ENCODE peak calls at places on chromosomes 2 and 18, in four cellular contexts. Y is Peyer's patch, X is testis, N is heart right ventricle. K is an unnamed sample.

GRCh38 chr2:60475311-60475830 is 78.1 kb downstream of the BCL11A start:
- DNase-seq in X (no peak), Y (no peak), N (no peak), K (no peak)

GRCh38 chr2:12202301-12202700 is 455.9 kb downstream of the LPIN1 start:
- DNase-seq in Y (no peak), N (no peak), X (no peak), K (no peak)

GRCh38 chr2:1752751-1753150 is 8.4 kb upstream of the PXDN start:
- DNase-seq in Y (no peak), N (no peak), X (peak; percentile 8), K (no peak)

GRCh38 chr18:49565656-49566055 is 3.8 kb downstream of the LIPG start:
- DNase-seq in Y (no peak), N (peak; percentile 24), X (peak; percentile 77), K (no peak)

GRCh38 chr18:67265464-67266245 is 250.9 kb downstream of the DSEL start:
- DNase-seq in N (no peak), Y (no peak), X (no peak), K (peak; percentile 78)

GRCh38 chr18:13452851-13453524 is 234.4 kb downstream of the LDLRAD4 start:
- DNase-seq in N (no peak), Y (no peak), X (no peak), K (no peak)

GRCh38 chr2:17208511-17208910 is 309.7 kb downstream of the RAD51AP2 start:
- DNase-seq in Y (no peak), X (no peak), N (no peak), K (no peak)

GRCh38 chr2:61853086-61853847 is 593 bp downstream of the FAM161A start:
- DNase-seq in N (peak; percentile 17), X (peak; percentile 85), Y (no peak), K (peak; percentile 72)

GRCh38 chr2:101763496-101764333 is 66.2 kb downstream of the MAP4K4 start:
- DNase-seq in N (no peak), X (no peak), Y (no peak), K (no peak)

GRCh38 chr2:113831156-113831555 is 58.7 kb upstream of the ACTR3 start:
- DNase-seq in X (no peak), N (no peak), Y (no peak), K (peak; percentile 40)

GRCh38 chr2:173033080-173033479 is 42.6 kb upstream of the MAP3K20 start:
- DNase-seq in X (no peak), N (no peak), Y (no peak), K (no peak)

GRCh38 chr2:117485588-117485987 is 328.9 kb upstream of the DDX18 start:
- DNase-seq in X (no peak), Y (no peak), N (no peak), K (no peak)

GRCh38 chr2:177843188-177843587 is 229.4 kb downstream of the PDE11A start:
- DNase-seq in N (no peak), X (no peak), Y (no peak), K (no peak)

GRCh38 chr2:168130302-168130701 is 117.1 kb downstream of the STK39 start:
- DNase-seq in N (no peak), Y (no peak), X (no peak), K (no peak)

GRCh38 chr18:21053127-21053526 is 58.5 kb downstream of the ROCK1 start:
- DNase-seq in Y (no peak), X (no peak), N (no peak), K (no peak)

GRCh38 chr2:31440764-31441163 is 26.2 kb upstream of the XDH start:
- DNase-seq in N (no peak), X (no peak), Y (no peak), K (no peak)

GRCh38 chr2:6025391-6025790 is 333.2 kb downstream of the SOX11 start:
- DNase-seq in N (no peak), X (no peak), Y (no peak), K (no peak)

GRCh38 chr18:54392621-54393023 is 34.9 kb downstream of the C18orf54 start:
- DNase-seq in N (no peak), X (no peak), Y (no peak), K (no peak)

GRCh38 chr2:3025984-3026383 is 351.6 kb downstream of the EIPR1 start:
- DNase-seq in N (no peak), Y (no peak), X (no peak), K (no peak)

GRCh38 chr18:7894592-7894991 is 327.5 kb downstream of the PTPRM start:
- DNase-seq in X (no peak), N (no peak), Y (no peak), K (no peak)

GRCh38 chr18:48077291-48077690 is 146.8 kb upstream of the SMAD2 start:
- DNase-seq in X (no peak), N (no peak), Y (no peak), K (no peak)

GRCh38 chr18:3742541-3742940 is 292.6 kb downstream of the TGIF1 start:
- DNase-seq in X (no peak), N (no peak), Y (no peak), K (no peak)

GRCh38 chr2:240172071-240172895 is 31.8 kb upstream of the OTOS start:
- DNase-seq in Y (no peak), X (no peak), N (no peak), K (no peak)

GRCh38 chr2:6922201-6922656 is 5.0 kb downstream of the RNF144A start:
- DNase-seq in X (no peak), N (no peak), Y (no peak), K (no peak)

GRCh38 chr18:45480219-45481015 is 134.9 kb upstream of the SLC14A2 start:
- DNase-seq in N (no peak), X (no peak), Y (no peak), K (no peak)

GRCh38 chr2:212537311-212538155 is 1.1 kb downstream of the ERBB4 start:
- DNase-seq in X (peak; percentile 35), N (peak; percentile 44), Y (peak; percentile 50), K (no peak)

GRCh38 chr2:241865957-241866858 is 3.3 kb upstream of the RTP5 start:
- DNase-seq in X (no peak), Y (no peak), N (no peak), K (no peak)

GRCh38 chr2:174341995-174342571 is 7.3 kb downstream of the SP9 start:
- DNase-seq in Y (no peak), N (no peak), X (no peak), K (no peak)

GRCh38 chr2:47070920-47071824 is 83.9 kb downstream of the STPG4 start:
- DNase-seq in N (peak; percentile 71), Y (no peak), X (peak; percentile 68), K (peak; percentile 83)

GRCh38 chr2:178825183-178825582 is 18.0 kb upstream of the TTN start:
- DNase-seq in Y (no peak), X (no peak), N (no peak), K (no peak)

GRCh38 chr18:57231846-57232245 is 85.0 kb downstream of the BOD1L2 start:
- DNase-seq in N (no peak), Y (no peak), X (no peak), K (no peak)

GRCh38 chr2:226660124-226660523 is 139.5 kb downstream of the IRS1 start:
- DNase-seq in Y (no peak), X (no peak), N (no peak), K (no peak)
- H3K4me1 ChIP-seq in Y (no peaks in the 10 kb centered on the region), X (peaks cover 3% of the 10 kb centered on the region), N (peaks cover 21% of the 10 kb centered on the region), K (peaks cover 54% of the 10 kb centered on the region)

GRCh38 chr2:88442061-88442460 is 10.4 kb downstream of the FOXI3 start:
- DNase-seq in X (no peak), Y (no peak), N (no peak), K (no peak)
- H3K27me3 ChIP-seq in X (no peaks in the 10 kb centered on the region), Y (no peaks in the 10 kb centered on the region), N (peaks cover 62% of the 10 kb centered on the region), K (peaks cover 5% of the 10 kb centered on the region)

DNA sequence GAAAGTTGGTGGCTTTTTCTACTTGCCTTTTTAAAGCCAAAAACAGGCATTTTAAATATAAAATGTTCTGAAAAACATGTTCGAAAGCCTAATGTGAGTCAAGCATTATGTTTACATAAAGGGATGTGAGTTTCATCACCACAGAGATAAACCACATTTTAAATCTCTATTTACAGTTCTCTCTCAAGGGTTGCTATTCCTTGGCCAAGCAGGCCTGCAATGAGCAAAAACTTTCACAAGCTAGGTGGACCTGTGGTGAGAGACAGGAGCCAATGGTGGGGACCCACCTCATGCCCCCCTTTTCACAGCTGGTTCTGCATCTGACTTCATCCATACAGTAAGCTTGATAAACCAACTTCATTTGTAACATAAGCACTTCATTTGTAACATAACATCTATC is 65.1 kb downstream of the CUL3 start:
- DNase-seq in N (no peak), X (no peak), Y (no peak), K (no peak)
- H3K4me1 ChIP-seq in N (peaks cover 9% of the 10 kb centered on the region), X (no peaks in the 10 kb centered on the region), Y (peaks cover 27% of the 10 kb centered on the region), K (peaks cover 49% of the 10 kb centered on the region)

DNA sequence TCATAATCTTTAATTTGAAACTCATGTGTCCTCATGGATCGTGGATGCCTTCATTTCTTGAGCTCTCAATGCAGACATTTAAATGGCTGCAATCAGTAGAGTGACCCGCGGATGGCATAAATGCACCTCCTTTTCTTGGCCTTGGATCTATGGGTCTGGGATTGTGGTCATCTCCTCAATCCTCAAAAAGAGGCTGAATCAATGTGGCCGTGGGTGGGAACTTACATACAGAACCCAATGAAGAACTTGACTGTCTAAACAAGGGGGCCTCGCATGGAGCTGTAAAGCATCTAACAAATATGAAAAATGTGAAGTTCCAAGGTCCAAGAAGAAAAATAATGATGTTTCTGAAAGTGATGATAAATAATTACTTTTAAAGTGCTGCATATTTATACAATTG is 2.9 kb downstream of the HOXD13 start:
- DNase-seq in Y (no peak), N (no peak), X (no peak), K (no peak)
- H3K27me3 ChIP-seq in Y (peaks cover 96% of the 10 kb centered on the region), N (peaks cover 100% of the 10 kb centered on the region), X (peaks cover 11% of the 10 kb centered on the region), K (peaks cover 67% of the 10 kb centered on the region)

DNA sequence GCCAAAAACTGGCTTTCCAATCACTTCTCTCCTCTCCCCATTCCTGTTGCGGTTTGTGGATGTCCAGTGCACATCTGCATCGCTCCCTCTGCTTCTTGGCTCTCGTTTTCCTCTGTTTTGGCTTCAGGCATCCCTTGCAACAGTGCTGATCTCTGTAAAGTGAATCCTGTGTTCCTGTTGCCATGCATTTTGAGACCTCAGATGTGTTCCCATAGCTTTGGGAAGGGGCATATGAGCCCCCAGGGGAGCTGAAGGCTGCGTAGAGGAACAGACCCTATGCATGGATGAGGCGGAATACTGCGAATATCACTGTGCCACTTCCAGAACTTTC is 168.4 kb upstream of the HAAO start:
- DNase-seq in X (no peak), Y (no peak), N (no peak), K (no peak)
- H3K4me1 ChIP-seq in X (peaks cover 59% of the 10 kb centered on the region), Y (peaks cover 10% of the 10 kb centered on the region), N (peaks cover 49% of the 10 kb centered on the region), K (peaks cover 27% of the 10 kb centered on the region)

GRCh38 chr2:30073523-30073922 is 73.3 kb upstream of the YPEL5 start:
- DNase-seq in X (no peak), N (no peak), Y (no peak), K (no peak)
- H3K27me3 ChIP-seq in X (no peaks in the 10 kb centered on the region), N (peaks cover 47% of the 10 kb centered on the region), Y (no peaks in the 10 kb centered on the region), K (peaks cover 21% of the 10 kb centered on the region)

DNA sequence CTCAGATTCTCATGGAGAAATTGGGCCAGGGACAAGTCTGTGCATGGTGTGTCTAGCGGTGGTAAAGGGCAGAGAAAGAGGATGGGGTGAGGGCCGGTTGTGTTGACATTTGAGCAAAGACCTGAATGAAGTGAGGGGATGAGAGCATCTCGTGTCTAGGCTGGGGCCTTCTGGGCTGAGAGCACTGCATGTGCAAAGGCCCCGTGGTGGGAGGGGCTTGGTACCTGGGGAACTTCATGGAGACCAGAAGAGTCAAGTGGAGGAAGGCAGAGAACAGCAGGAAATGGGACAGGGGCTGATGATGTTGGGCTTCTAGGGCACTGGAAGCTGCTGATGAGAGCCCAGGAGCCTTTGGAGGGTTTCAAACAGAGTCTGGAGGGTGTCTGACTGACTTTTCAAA is 76.8 kb downstream of the SH3BP4 start:
- DNase-seq in Y (no peak), N (no peak), X (no peak), K (no peak)
- H3K4me1 ChIP-seq in Y (peaks cover 4% of the 10 kb centered on the region), N (peaks cover 26% of the 10 kb centered on the region), X (peaks cover 31% of the 10 kb centered on the region), K (peaks cover 56% of the 10 kb centered on the region)

GRCh38 chr2:100126172-100126571 is 16.2 kb downstream of the AFF3 start:
- DNase-seq in X (no peak), Y (no peak), N (peak; percentile 24), K (no peak)
- H3K27me3 ChIP-seq in X (no peaks in the 10 kb centered on the region), Y (no peaks in the 10 kb centered on the region), N (no peaks in the 10 kb centered on the region), K (no peaks in the 10 kb centered on the region)